ENCODE peak calls at places on chromosomes 3 and 15, in six cellular contexts. V is neuronal stem cell, S is IMR-90, M is H9, Z is trophoblast cell, K is H1. T is an unnamed sample.

GRCh38 chr15:70526221-70526973 is 237.0 kb downstream of the UACA start:
- DNase-seq in V (no peak), S (peak), M (peak), Z (peak), K (no peak), T (peak)

GRCh38 chr3:134651347-134652041 is 672 bp upstream of the KY start:
- DNase-seq in V (no peak), S (peak), M (no peak), Z (no peak), K (no peak), T (no peak)

GRCh38 chr15:70465812-70466211 is 297.5 kb downstream of the UACA start:
- DNase-seq in V (no peak), S (no peak), M (no peak), Z (peak), K (no peak), T (no peak)

GRCh38 chr3:110381992-110382391 is 689.6 kb upstream of the NECTIN3 start:
- DNase-seq in V (no peak), S (no peak), M (no peak), Z (no peak), K (no peak), T (no peak)

GRCh38 chr3:23489338-23490158 is 286.4 kb downstream of the UBE2E2 start:
- DNase-seq in V (no peak), S (peak), M (no peak), Z (no peak), K (no peak), T (peak)

GRCh38 chr3:2579206-2579605 is 480.5 kb downstream of the CNTN4 start:
- DNase-seq in V (no peak), S (no peak), M (no peak), Z (no peak), K (no peak), T (no peak)

GRCh38 chr15:100235030-100235617 is 106.7 kb downstream of the ADAMTS17 start:
- DNase-seq in V (no peak), S (no peak), M (no peak), Z (no peak), K (no peak), T (no peak)

GRCh38 chr15:77538011-77538410 is 94.7 kb downstream of the LINGO1 start:
- DNase-seq in V (no peak), S (no peak), M (no peak), Z (no peak), K (no peak), T (no peak)

GRCh38 chr3:182220013-182220412 is 508.3 kb downstream of the SOX2 start:
- DNase-seq in V (no peak), S (no peak), M (no peak), Z (no peak), K (no peak), T (no peak)

GRCh38 chr15:81133782-81134461 is at the start of gene CFAP161:
- DNase-seq in V (peak), S (peak), M (peak), Z (peak), K (peak), T (peak)

GRCh38 chr3:122271246-122271898 is 53.7 kb upstream of the CSTA start:
- DNase-seq in V (no peak), S (no peak), M (no peak), Z (no peak), K (no peak), T (no peak)

GRCh38 chr15:71532994-71533393 is 277.4 kb upstream of the NR2E3 start:
- DNase-seq in V (no peak), S (no peak), M (peak), Z (peak), K (peak), T (no peak)

GRCh38 chr3:120567370-120568197 is 28.6 kb upstream of the NDUFB4 start:
- DNase-seq in V (no peak), S (peak), M (no peak), Z (peak), K (no peak), T (peak)

GRCh38 chr3:50010959-50011358 is 71.0 kb downstream of the RBM6 start:
- DNase-seq in V (no peak), S (peak), M (no peak), Z (peak), K (no peak), T (peak)

GRCh38 chr15:61921093-61921492 is 139.2 kb downstream of the VPS13C start:
- DNase-seq in V (no peak), S (peak), M (no peak), Z (no peak), K (no peak), T (no peak)

GRCh38 chr15:71052356-71052755 is 62.9 kb upstream of the THSD4 start:
- DNase-seq in V (no peak), S (peak), M (no peak), Z (peak), K (no peak), T (peak)

GRCh38 chr15:60916032-60916673 is 312.9 kb downstream of the RORA start:
- DNase-seq in V (no peak), S (no peak), M (no peak), Z (no peak), K (no peak), T (no peak)

GRCh38 chr3:192884831-192885356 is 32.8 kb downstream of the MB21D2 start:
- DNase-seq in V (no peak), S (peak), M (no peak), Z (no peak), K (no peak), T (peak)

GRCh38 chr15:85402195-85402921 is 22.0 kb downstream of the AKAP13 start:
- DNase-seq in V (no peak), S (peak), M (no peak), Z (no peak), K (no peak), T (peak)

GRCh38 chr3:159432721-159433300 is 555.8 kb upstream of the IL12A start:
- DNase-seq in V (no peak), S (peak), M (no peak), Z (peak), K (no peak), T (no peak)

GRCh38 chr15:61084502-61084901 is 144.6 kb downstream of the RORA start:
- DNase-seq in V (no peak), S (no peak), M (no peak), Z (no peak), K (no peak), T (no peak)

GRCh38 chr3:71771126-71771525 is 13.8 kb downstream of the PROK2 start:
- DNase-seq in V (no peak), S (no peak), M (no peak), Z (no peak), K (no peak), T (no peak)

GRCh38 chr15:44662478-44663409 is 718 bp downstream of the SPG11 start:
- DNase-seq in V (no peak), S (peak), M (peak), Z (peak), K (no peak), T (peak)

GRCh38 chr15:101499863-101500713 is 10.6 kb upstream of the PCSK6 start:
- DNase-seq in V (no peak), S (no peak), M (no peak), Z (no peak), K (no peak), T (no peak)

DNA sequence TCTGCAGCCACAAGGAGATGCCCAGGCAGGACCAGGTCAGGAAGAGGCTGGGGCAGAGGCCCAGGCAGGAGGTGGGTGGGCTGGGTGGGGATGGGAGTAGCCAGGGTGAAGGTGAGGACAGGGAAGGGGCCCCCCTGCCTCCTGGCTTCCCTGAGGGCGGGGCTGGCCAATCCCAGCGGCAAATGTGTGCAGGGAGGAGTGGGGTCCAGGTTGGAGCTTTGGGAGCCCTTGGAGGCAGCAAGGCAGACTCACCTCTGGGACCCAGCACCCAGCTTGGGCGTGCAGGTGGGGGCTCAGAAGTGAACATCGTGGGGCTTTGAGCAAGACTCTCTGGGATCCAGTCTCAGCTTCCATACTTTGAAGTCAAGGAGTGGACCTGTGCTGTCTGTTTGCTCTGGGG is 25.2 kb downstream of the GP9 start:
- DNase-seq in V (no peak), S (no peak), M (no peak), Z (no peak), K (no peak), T (no peak)
- H3K14ac ChIP-seq in V (no peak), S (no peak), M (no peak), Z (no peak), K (no peak), T (no peak)

GRCh38 chr3:125186800-125187598 is 25.5 kb downstream of the SLC12A8 start:
- DNase-seq in V (no peak), S (no peak), M (no peak), Z (no peak), K (no peak), T (no peak)
- H3K27ac ChIP-seq in V (peak), S (no peak), M (no peak), Z (no peak), K (no peak), T (no peak)

GRCh38 chr3:128410669-128411573 is 55.8 kb downstream of the DNAJB8 start:
- DNase-seq in V (no peak), S (no peak), M (no peak), Z (no peak), K (no peak), T (no peak)

GRCh38 chr3:128413413-128414205 is 53.1 kb downstream of the DNAJB8 start:
- DNase-seq in V (no peak), S (no peak), M (no peak), Z (no peak), K (no peak), T (no peak)

GRCh38 chr3:128411574-128412064 is 55.1 kb downstream of the DNAJB8 start:
- DNase-seq in V (no peak), S (no peak), M (no peak), Z (peak), K (no peak), T (no peak)

GRCh38 chr3:128413003-128413370 is 53.7 kb downstream of the DNAJB8 start:
- DNase-seq in V (no peak), S (no peak), M (peak), Z (no peak), K (no peak), T (no peak)

DNA sequence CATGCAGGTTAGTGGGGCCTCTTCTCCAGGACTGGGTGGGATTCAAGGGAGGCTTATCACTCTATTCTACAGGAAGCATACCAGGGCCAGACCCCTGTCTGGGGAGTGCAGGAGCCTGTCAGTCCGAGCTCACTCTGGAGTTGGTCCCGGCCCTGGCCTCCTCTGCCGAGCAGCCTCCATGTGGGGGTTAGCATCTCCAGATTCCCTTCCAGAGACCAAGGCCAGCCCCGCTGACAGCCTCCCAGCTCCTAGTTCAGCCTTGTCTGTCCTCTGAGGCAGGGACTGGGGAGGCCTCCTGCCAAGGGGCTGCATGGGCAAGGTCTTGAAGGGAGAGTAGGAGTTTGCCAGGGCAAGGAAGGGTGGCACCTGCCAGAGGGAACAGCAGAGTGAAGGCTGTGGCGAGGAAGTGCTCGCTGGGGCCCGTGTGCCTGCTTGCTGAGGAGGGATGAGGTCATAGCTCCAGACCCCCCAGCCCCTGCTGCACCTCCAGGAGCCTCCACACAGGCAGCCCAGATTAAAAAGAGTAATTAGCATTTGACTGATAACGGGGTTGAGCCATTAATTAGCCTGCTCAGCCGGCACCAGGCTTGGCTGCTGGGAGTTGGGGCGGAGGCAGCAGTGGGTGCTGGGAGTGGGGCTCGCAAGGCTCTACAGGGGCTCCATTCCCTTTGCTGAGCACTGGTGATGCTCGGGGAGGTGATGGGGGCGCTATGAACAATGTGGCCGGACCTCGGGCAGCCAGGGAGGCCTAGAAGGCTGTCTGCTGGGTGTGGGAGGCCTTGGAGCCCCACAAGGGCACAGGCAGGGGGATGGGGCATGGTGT is 54.3 kb downstream of the DNAJB8 start:
- DNase-seq in V (no peak), S (no peak), M (no peak), Z (no peak), K (no peak), T (no peak)
- H3K14ac ChIP-seq in V (peak), S (no peak), M (no peak), Z (no peak), K (no peak), T (no peak)

GRCh38 chr15:66389859-66390382 is 3.2 kb downstream of the MAP2K1 start:
- DNase-seq in V (no peak), S (peak), M (no peak), Z (no peak), K (no peak), T (no peak)
- H3K27ac ChIP-seq in V (no peak), S (no peak), M (no peak), Z (no peak), K (no peak), T (no peak)

T was measured in mesenchymal stem cell.